ENCODE peak calls at places on chromosomes 6 and 20, in six cellular contexts. B, C, T, V, D and K are unnamed samples.
A peak's percentile ranks its signal among the peaks of the same experiment; 100 is the strongest.

GRCh38 chr20:34512266-34512954 is 3.8 kb upstream of the DYNLRB1 start:
- DNase-seq in B (no peak), C (no peak), T (no peak), V (no peak), D (no peak), K (no peak)

GRCh38 chr6:125918681-125919566 is 37.6 kb upstream of the HINT3 start:
- DNase-seq in B (no peak), C (peak; percentile 45), T (peak; percentile 92), V (peak; percentile 82), D (peak; percentile 94), K (peak; percentile 85)

GRCh38 chr6:121274896-121275295 is 59.4 kb downstream of the TBC1D32 start:
- DNase-seq in B (no peak), C (no peak), T (no peak), V (no peak), D (no peak), K (no peak)

GRCh38 chr20:61590236-61590635 is 338.2 kb downstream of the CDH4 start:
- DNase-seq in B (no peak), C (no peak), T (no peak), V (no peak), D (no peak), K (no peak)

GRCh38 chr6:44788387-44788981 is 401.0 kb downstream of the CDC5L start:
- DNase-seq in B (no peak), C (no peak), T (no peak), V (no peak), D (peak; percentile 64), K (peak; percentile 14)

GRCh38 chr20:49398401-49399144 is 83.9 kb downstream of the KCNB1 start:
- DNase-seq in B (no peak), C (no peak), T (no peak), V (no peak), D (no peak), K (no peak)

GRCh38 chr20:3706774-3707507 is 5.5 kb downstream of the SIGLEC1 start:
- DNase-seq in B (no peak), C (no peak), T (no peak), V (peak; percentile 81), D (peak; percentile 26), K (peak; percentile 10)

GRCh38 chr6:36719126-36719525 is 21.5 kb downstream of the RAB44 start:
- DNase-seq in B (peak; percentile 16), C (no peak), T (no peak), V (no peak), D (no peak), K (no peak)

GRCh38 chr6:134173007-134173690 is 120.7 kb upstream of the SLC2A12 start:
- DNase-seq in B (no peak), C (no peak), T (no peak), V (peak; percentile 26), D (peak; percentile 23), K (no peak)

GRCh38 chr6:31727034-31727716 is 1.9 kb downstream of the DDAH2 start:
- DNase-seq in B (peak; percentile 61), C (no peak), T (peak; percentile 97), V (no peak), D (no peak), K (no peak)

GRCh38 chr6:14117158-14118090 is at the start of gene CD83:
- DNase-seq in B (peak; percentile 85), C (peak; percentile 81), T (peak; percentile 46), V (peak; percentile 69), D (peak; percentile 51), K (peak; percentile 43)

GRCh38 chr6:51541847-51542246 is 545.6 kb downstream of the PKHD1 start:
- DNase-seq in B (no peak), C (no peak), T (peak; percentile 50), V (peak; percentile 1), D (peak; percentile 15), K (no peak)

GRCh38 chr20:21101453-21102251 is 4.5 kb downstream of the LINC00237 start:
- DNase-seq in B (peak; percentile 50), C (no peak), T (no peak), V (peak; percentile 23), D (no peak), K (no peak)

GRCh38 chr6:41723178-41723935 is 12.1 kb downstream of the TFEB start:
- DNase-seq in B (peak; percentile 90), C (peak; percentile 94), T (peak; percentile 92), V (peak; percentile 96), D (peak; percentile 97), K (peak; percentile 93)

GRCh38 chr6:161924516-161925116 is 650.8 kb upstream of the AGPAT4 start:
- DNase-seq in B (no peak), C (no peak), T (no peak), V (no peak), D (no peak), K (no peak)

GRCh38 chr20:35729836-35730582 is 12.1 kb downstream of the RBM39 start:
- DNase-seq in B (no peak), C (no peak), T (no peak), V (peak; percentile 49), D (no peak), K (no peak)

GRCh38 chr6:14763139-14763538 is 482.7 kb upstream of the JARID2 start:
- DNase-seq in B (no peak), C (peak; percentile 26), T (no peak), V (peak; percentile 60), D (peak; percentile 76), K (peak; percentile 19)

GRCh38 chr6:144662812-144663211 is 377.7 kb downstream of the UTRN start:
- DNase-seq in B (no peak), C (no peak), T (no peak), V (no peak), D (no peak), K (no peak)

GRCh38 chr20:44993343-44993742 is 27.0 kb downstream of the STK4 start:
- DNase-seq in B (no peak), C (peak; percentile 64), T (peak; percentile 6), V (peak; percentile 21), D (peak; percentile 37), K (no peak)

GRCh38 chr6:63537126-63537958 is 34.9 kb upstream of the LOC128125822 start:
- DNase-seq in B (no peak), C (no peak), T (no peak), V (peak; percentile 26), D (no peak), K (no peak)

GRCh38 chr6:140985679-140986275 is 1146.9 kb upstream of the GJE1 start:
- DNase-seq in B (no peak), C (no peak), T (no peak), V (no peak), D (peak; percentile 14), K (no peak)

GRCh38 chr20:45153756-45154155 is 20.9 kb upstream of the PI3 start:
- DNase-seq in B (no peak), C (no peak), T (no peak), V (no peak), D (no peak), K (no peak)

GRCh38 chr20:19802492-19803158 is 44.6 kb downstream of the RIN2 start:
- DNase-seq in B (no peak), C (peak; percentile 18), T (no peak), V (peak; percentile 48), D (no peak), K (no peak)

GRCh38 chr6:42935322-42935721 is 6.0 kb downstream of the CNPY3 start:
- DNase-seq in B (no peak), C (no peak), T (peak; percentile 20), V (no peak), D (no peak), K (no peak)

GRCh38 chr6:32222333-32223230 is 1.3 kb downstream of the NOTCH4 start:
- DNase-seq in B (no peak), C (no peak), T (no peak), V (no peak), D (no peak), K (no peak)

GRCh38 chr6:128337619-128338018 is 182.8 kb downstream of the PTPRK start:
- DNase-seq in B (no peak), C (no peak), T (no peak), V (peak; percentile 15), D (no peak), K (no peak)

GRCh38 chr20:48777821-48778220 is 50.0 kb downstream of the PREX1 start:
- DNase-seq in B (no peak), C (no peak), T (no peak), V (no peak), D (no peak), K (no peak)

GRCh38 chr6:9467746-9468145 is 947.1 kb downstream of the TFAP2A start:
- DNase-seq in B (no peak), C (no peak), T (no peak), V (peak; percentile 85), D (peak; percentile 87), K (peak; percentile 78)

GRCh38 chr20:1945134-1945618 is 48.7 kb downstream of the PDYN start:
- DNase-seq in B (peak; percentile 86), C (no peak), T (peak; percentile 47), V (peak; percentile 89), D (peak; percentile 51), K (no peak)

GRCh38 chr6:128710305-128710704 is 172.6 kb upstream of the LAMA2 start:
- DNase-seq in B (no peak), C (no peak), T (no peak), V (peak; percentile 77), D (peak; percentile 48), K (no peak)

GRCh38 chr6:108359901-108360882 is 65.3 kb downstream of the AFG1L start:
- DNase-seq in B (no peak), C (no peak), T (peak; percentile 68), V (no peak), D (peak; percentile 49), K (no peak)

GRCh38 chr6:36054415-36054814 is 26.8 kb downstream of the MAPK14 start:
- DNase-seq in B (no peak), C (no peak), T (no peak), V (peak; percentile 37), D (no peak), K (no peak)

GRCh38 chr6:111703723-111704122 is 98.0 kb upstream of the TRAF3IP2 start:
- DNase-seq in B (no peak), C (no peak), T (no peak), V (no peak), D (no peak), K (no peak)

GRCh38 chr6:36650848-36651247 is 27.7 kb upstream of the CDKN1A start:
- DNase-seq in B (no peak), C (no peak), T (peak; percentile 12), V (no peak), D (no peak), K (no peak)